ENCODE peak calls at places on chromosomes 7 and 10, in ten cellular contexts. One of them, this sample, is unnamed.

GRCh38 chr7:3861941-3862340 is 560.9 kb downstream of the SDK1 start:
- DNase-seq in heart left ventricle: peak
- DNase-seq in erythroblast: no peak
- DNase-seq in uterus: peak
- DNase-seq in right lobe of liver: no peak
- DNase-seq in sigmoid colon: peak
- DNase-seq in testis: no peak
- DNase-seq in IMR-90: peak
- DNase-seq in Peyer's patch: peak
- DNase-seq in esophagus muscularis mucosa: no peak
- DNase-seq in this sample: peak

GRCh38 chr10:75408512-75408881 is 6.9 kb upstream of the ZNF503 start:
- DNase-seq in heart left ventricle: peak
- DNase-seq in erythroblast: no peak
- DNase-seq in uterus: peak
- DNase-seq in right lobe of liver: no peak
- DNase-seq in sigmoid colon: no peak
- DNase-seq in testis: no peak
- DNase-seq in IMR-90: no peak
- DNase-seq in Peyer's patch: no peak
- DNase-seq in esophagus muscularis mucosa: no peak
- DNase-seq in this sample: no peak

GRCh38 chr7:1029637-1030443 is 14.5 kb upstream of the GPR146 start:
- DNase-seq in heart left ventricle: no peak
- DNase-seq in erythroblast: no peak
- DNase-seq in uterus: no peak
- DNase-seq in right lobe of liver: no peak
- DNase-seq in sigmoid colon: no peak
- DNase-seq in testis: no peak
- DNase-seq in IMR-90: no peak
- DNase-seq in Peyer's patch: no peak
- DNase-seq in esophagus muscularis mucosa: no peak
- DNase-seq in this sample: no peak

GRCh38 chr10:119817991-119818888 is 54.4 kb downstream of the MCMBP start:
- DNase-seq in heart left ventricle: peak
- DNase-seq in erythroblast: peak
- DNase-seq in uterus: peak
- DNase-seq in right lobe of liver: peak
- DNase-seq in sigmoid colon: peak
- DNase-seq in testis: peak
- DNase-seq in IMR-90: peak
- DNase-seq in Peyer's patch: peak
- DNase-seq in esophagus muscularis mucosa: no peak
- DNase-seq in this sample: no peak

GRCh38 chr10:129971381-129972144 is 7.5 kb upstream of the EBF3 start:
- DNase-seq in heart left ventricle: no peak
- DNase-seq in erythroblast: peak
- DNase-seq in uterus: peak
- DNase-seq in right lobe of liver: peak
- DNase-seq in sigmoid colon: peak
- DNase-seq in testis: no peak
- DNase-seq in IMR-90: peak
- DNase-seq in Peyer's patch: no peak
- DNase-seq in esophagus muscularis mucosa: peak
- DNase-seq in this sample: no peak

GRCh38 chr7:19020062-19020461 is 97.4 kb downstream of the TWIST1 start:
- DNase-seq in heart left ventricle: no peak
- DNase-seq in erythroblast: no peak
- DNase-seq in uterus: no peak
- DNase-seq in right lobe of liver: no peak
- DNase-seq in sigmoid colon: no peak
- DNase-seq in testis: no peak
- DNase-seq in IMR-90: no peak
- DNase-seq in Peyer's patch: no peak
- DNase-seq in esophagus muscularis mucosa: no peak
- DNase-seq in this sample: no peak

GRCh38 chr7:101880536-101881443 is 63.4 kb downstream of the CUX1 start:
- DNase-seq in heart left ventricle: no peak
- DNase-seq in erythroblast: no peak
- DNase-seq in uterus: no peak
- DNase-seq in right lobe of liver: no peak
- DNase-seq in sigmoid colon: no peak
- DNase-seq in testis: no peak
- DNase-seq in IMR-90: peak
- DNase-seq in Peyer's patch: no peak
- DNase-seq in esophagus muscularis mucosa: no peak
- DNase-seq in this sample: no peak

GRCh38 chr7:95794917-95795515 is 22.7 kb downstream of the DYNC1I1 start:
- DNase-seq in heart left ventricle: no peak
- DNase-seq in erythroblast: peak
- DNase-seq in uterus: no peak
- DNase-seq in right lobe of liver: no peak
- DNase-seq in sigmoid colon: no peak
- DNase-seq in testis: peak
- DNase-seq in IMR-90: peak
- DNase-seq in Peyer's patch: no peak
- DNase-seq in esophagus muscularis mucosa: no peak
- DNase-seq in this sample: no peak

GRCh38 chr7:157440346-157441022 is 103.7 kb downstream of the DNAJB6 start:
- DNase-seq in heart left ventricle: peak
- DNase-seq in erythroblast: no peak
- DNase-seq in uterus: no peak
- DNase-seq in right lobe of liver: no peak
- DNase-seq in sigmoid colon: peak
- DNase-seq in testis: no peak
- DNase-seq in IMR-90: no peak
- DNase-seq in Peyer's patch: no peak
- DNase-seq in esophagus muscularis mucosa: no peak
- DNase-seq in this sample: no peak

GRCh38 chr7:134088199-134088598 is 38.9 kb upstream of the LRGUK start:
- DNase-seq in heart left ventricle: no peak
- DNase-seq in erythroblast: no peak
- DNase-seq in uterus: no peak
- DNase-seq in right lobe of liver: no peak
- DNase-seq in sigmoid colon: no peak
- DNase-seq in testis: no peak
- DNase-seq in IMR-90: no peak
- DNase-seq in Peyer's patch: no peak
- DNase-seq in esophagus muscularis mucosa: no peak
- DNase-seq in this sample: no peak

GRCh38 chr7:69232445-69233376 is 365.6 kb upstream of the AUTS2 start:
- DNase-seq in heart left ventricle: no peak
- DNase-seq in erythroblast: no peak
- DNase-seq in uterus: no peak
- DNase-seq in right lobe of liver: no peak
- DNase-seq in sigmoid colon: no peak
- DNase-seq in testis: no peak
- DNase-seq in IMR-90: no peak
- DNase-seq in Peyer's patch: no peak
- DNase-seq in esophagus muscularis mucosa: no peak
- DNase-seq in this sample: no peak

GRCh38 chr10:62616885-62617635 is 187.5 kb upstream of the ADO start:
- DNase-seq in heart left ventricle: no peak
- DNase-seq in erythroblast: peak
- DNase-seq in uterus: no peak
- DNase-seq in right lobe of liver: no peak
- DNase-seq in sigmoid colon: no peak
- DNase-seq in testis: no peak
- DNase-seq in IMR-90: no peak
- DNase-seq in Peyer's patch: no peak
- DNase-seq in esophagus muscularis mucosa: no peak
- DNase-seq in this sample: no peak

GRCh38 chr7:125512373-125512772 is 582.7 kb upstream of the POT1 start:
- DNase-seq in heart left ventricle: no peak
- DNase-seq in erythroblast: no peak
- DNase-seq in uterus: no peak
- DNase-seq in right lobe of liver: no peak
- DNase-seq in sigmoid colon: no peak
- DNase-seq in testis: no peak
- DNase-seq in IMR-90: no peak
- DNase-seq in Peyer's patch: no peak
- DNase-seq in esophagus muscularis mucosa: no peak
- DNase-seq in this sample: no peak

GRCh38 chr7:155763721-155764431 is 48.4 kb downstream of the SHH start:
- DNase-seq in heart left ventricle: no peak
- DNase-seq in erythroblast: no peak
- DNase-seq in uterus: no peak
- DNase-seq in right lobe of liver: peak
- DNase-seq in sigmoid colon: no peak
- DNase-seq in testis: no peak
- DNase-seq in IMR-90: peak
- DNase-seq in Peyer's patch: peak
- DNase-seq in esophagus muscularis mucosa: no peak
- DNase-seq in this sample: no peak

GRCh38 chr10:133418289-133418993 is 6.0 kb downstream of the SPRN start:
- DNase-seq in heart left ventricle: no peak
- DNase-seq in erythroblast: no peak
- DNase-seq in uterus: no peak
- DNase-seq in right lobe of liver: no peak
- DNase-seq in sigmoid colon: no peak
- DNase-seq in testis: no peak
- DNase-seq in IMR-90: no peak
- DNase-seq in Peyer's patch: no peak
- DNase-seq in esophagus muscularis mucosa: peak
- DNase-seq in this sample: no peak
- TF ChIP-seq POLR2A in heart left ventricle: no peak
- TF ChIP-seq POLR2A in erythroblast: no peak
- TF ChIP-seq POLR2A in uterus: no peak
- TF ChIP-seq POLR2A in right lobe of liver: no peak
- TF ChIP-seq POLR2A in sigmoid colon: no peak
- TF ChIP-seq POLR2A in testis: no peak
- TF ChIP-seq POLR2A in IMR-90: no peak
- TF ChIP-seq POLR2A in Peyer's patch: no peak
- TF ChIP-seq POLR2A in esophagus muscularis mucosa: no peak
- TF ChIP-seq POLR2A in this sample: no peak

GRCh38 chr10:122953827-122954730 is at the start of gene C10orf88:
- DNase-seq in heart left ventricle: peak
- DNase-seq in erythroblast: peak
- DNase-seq in uterus: peak
- DNase-seq in right lobe of liver: peak
- DNase-seq in sigmoid colon: peak
- DNase-seq in testis: peak
- DNase-seq in IMR-90: peak
- DNase-seq in Peyer's patch: peak
- DNase-seq in esophagus muscularis mucosa: peak
- DNase-seq in this sample: peak
- TF ChIP-seq POLR2A in heart left ventricle: no peak
- TF ChIP-seq POLR2A in erythroblast: peak
- TF ChIP-seq POLR2A in uterus: no peak
- TF ChIP-seq POLR2A in right lobe of liver: peak
- TF ChIP-seq POLR2A in sigmoid colon: no peak
- TF ChIP-seq POLR2A in testis: no peak
- TF ChIP-seq POLR2A in IMR-90: no peak
- TF ChIP-seq POLR2A in Peyer's patch: peak
- TF ChIP-seq POLR2A in esophagus muscularis mucosa: no peak
- TF ChIP-seq POLR2A in this sample: no peak

GRCh38 chr10:103772096-103772845 is 83.1 kb downstream of the SH3PXD2A start:
- DNase-seq in heart left ventricle: peak
- DNase-seq in erythroblast: peak
- DNase-seq in uterus: peak
- DNase-seq in right lobe of liver: peak
- DNase-seq in sigmoid colon: peak
- DNase-seq in testis: peak
- DNase-seq in IMR-90: peak
- DNase-seq in Peyer's patch: peak
- DNase-seq in esophagus muscularis mucosa: peak
- DNase-seq in this sample: no peak
- TF ChIP-seq POLR2A in heart left ventricle: no peak
- TF ChIP-seq POLR2A in erythroblast: no peak
- TF ChIP-seq POLR2A in uterus: peak
- TF ChIP-seq POLR2A in right lobe of liver: no peak
- TF ChIP-seq POLR2A in sigmoid colon: no peak
- TF ChIP-seq POLR2A in testis: no peak
- TF ChIP-seq POLR2A in IMR-90: peak
- TF ChIP-seq POLR2A in Peyer's patch: peak
- TF ChIP-seq POLR2A in esophagus muscularis mucosa: no peak
- TF ChIP-seq POLR2A in this sample: no peak

GRCh38 chr10:68721673-68721963 is 579 bp downstream of the CCAR1 start:
- DNase-seq in heart left ventricle: no peak
- DNase-seq in erythroblast: no peak
- DNase-seq in uterus: no peak
- DNase-seq in right lobe of liver: no peak
- DNase-seq in sigmoid colon: no peak
- DNase-seq in testis: peak
- DNase-seq in IMR-90: no peak
- DNase-seq in Peyer's patch: no peak
- DNase-seq in esophagus muscularis mucosa: no peak
- DNase-seq in this sample: no peak

GRCh38 chr10:68725016-68725415 is 4.0 kb downstream of the CCAR1 start:
- DNase-seq in heart left ventricle: no peak
- DNase-seq in erythroblast: no peak
- DNase-seq in uterus: no peak
- DNase-seq in right lobe of liver: no peak
- DNase-seq in sigmoid colon: no peak
- DNase-seq in testis: no peak
- DNase-seq in IMR-90: no peak
- DNase-seq in Peyer's patch: peak
- DNase-seq in esophagus muscularis mucosa: no peak
- DNase-seq in this sample: no peak

GRCh38 chr10:68717435-68717834 is 3.6 kb upstream of the CCAR1 start:
- DNase-seq in heart left ventricle: no peak
- DNase-seq in erythroblast: no peak
- DNase-seq in uterus: no peak
- DNase-seq in right lobe of liver: no peak
- DNase-seq in sigmoid colon: no peak
- DNase-seq in testis: no peak
- DNase-seq in IMR-90: no peak
- DNase-seq in Peyer's patch: no peak
- DNase-seq in esophagus muscularis mucosa: no peak
- DNase-seq in this sample: no peak

DNA sequence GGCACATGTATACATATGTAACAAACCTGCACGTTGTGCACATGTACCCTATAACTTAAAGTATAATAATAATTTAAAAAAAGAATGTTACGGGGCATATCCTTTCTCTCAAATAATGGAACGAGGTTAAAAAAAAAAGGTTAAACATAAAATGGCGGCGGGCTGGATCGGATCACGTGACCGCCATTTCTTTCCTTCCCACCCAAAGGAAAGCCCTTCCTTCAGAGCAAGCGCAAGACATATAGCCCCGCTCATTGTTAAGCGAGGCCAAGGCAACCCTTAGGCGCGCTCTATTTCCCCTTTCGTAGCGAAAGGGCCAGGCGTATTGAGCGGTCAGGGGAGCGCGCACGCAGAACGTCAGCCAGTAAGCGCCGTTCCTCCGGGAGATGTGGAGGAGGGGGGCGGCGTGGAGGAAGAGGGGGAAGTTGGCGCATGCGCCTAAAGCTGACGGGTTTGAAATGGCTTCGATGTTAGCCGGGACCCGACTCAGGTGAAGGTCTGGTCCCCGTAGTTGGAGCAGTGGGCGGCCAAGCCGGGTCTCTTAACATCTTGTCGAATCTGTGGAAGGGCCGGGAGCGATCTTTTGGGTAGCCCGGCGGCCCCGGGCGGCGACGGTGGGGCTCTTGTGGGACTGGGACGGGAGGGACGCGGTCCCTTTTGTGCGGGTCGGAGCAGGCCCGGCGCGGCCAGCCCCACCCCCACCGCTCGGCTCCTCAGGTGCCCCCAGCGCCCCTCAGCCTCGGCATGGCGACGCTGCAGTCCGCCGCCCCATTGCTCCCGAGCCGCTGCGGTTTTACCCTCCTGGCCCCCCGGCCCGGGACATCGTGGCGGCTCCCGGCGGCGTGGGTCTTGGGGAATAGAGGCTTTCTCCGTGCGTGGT is at the start of gene CCAR1:
- DNase-seq in heart left ventricle: peak
- DNase-seq in erythroblast: peak
- DNase-seq in uterus: peak
- DNase-seq in right lobe of liver: peak
- DNase-seq in sigmoid colon: peak
- DNase-seq in testis: peak
- DNase-seq in IMR-90: peak
- DNase-seq in Peyer's patch: peak
- DNase-seq in esophagus muscularis mucosa: peak
- DNase-seq in this sample: peak
- TF ChIP-seq POLR2A in heart left ventricle: no peak
- TF ChIP-seq POLR2A in erythroblast: peak
- TF ChIP-seq POLR2A in uterus: peak
- TF ChIP-seq POLR2A in right lobe of liver: peak
- TF ChIP-seq POLR2A in sigmoid colon: peak
- TF ChIP-seq POLR2A in testis: peak
- TF ChIP-seq POLR2A in IMR-90: peak
- TF ChIP-seq POLR2A in Peyer's patch: peak
- TF ChIP-seq POLR2A in esophagus muscularis mucosa: no peak
- TF ChIP-seq POLR2A in this sample: peak